ENCODE peak calls at places on chromosomes 2 and 18, in seven cellular contexts. V is thoracic aorta, R is PC-3, M is epithelial cell of proximal tubule, X is iris pigment epithelial cell, L is ELR, I is colonic mucosa. W is an unnamed sample.

GRCh38 chr2:26759845-26760244 is 4.2 kb upstream of the SLC35F6 start:
- DNase-seq in V (no peak), R (no peak), M (no peak), X (no peak), L (no peak), I (no peak), W (no peak)

GRCh38 chr2:230542751-230543150 is 126.8 kb downstream of the SP100 start:
- DNase-seq in V (no peak), R (no peak), M (no peak), X (peak; percentile 74), L (no peak), I (no peak), W (no peak)

GRCh38 chr18:54672846-54673475 is 81.9 kb downstream of the DYNAP start:
- DNase-seq in V (no peak), R (peak; percentile 84), M (no peak), X (peak; percentile 20), L (peak; percentile 19), I (peak; percentile 62), W (no peak)

GRCh38 chr2:179954026-179954425 is 53.1 kb downstream of the CWC22 start:
- DNase-seq in V (no peak), R (peak; percentile 78), M (no peak), X (no peak), L (no peak), I (no peak), W (no peak)

GRCh38 chr2:157056200-157056676 is 201.3 kb upstream of the GALNT5 start:
- DNase-seq in V (no peak), R (peak; percentile 61), M (no peak), X (peak; percentile 89), L (peak; percentile 77), I (no peak), W (peak; percentile 28)

GRCh38 chr2:122203523-122203922 is 448.1 kb downstream of the TSN start:
- DNase-seq in V (no peak), R (peak; percentile 82), M (peak; percentile 84), X (peak; percentile 50), L (peak; percentile 28), I (no peak), W (peak; percentile 51)

GRCh38 chr2:188346059-188346458 is 54.4 kb downstream of the GULP1 start:
- DNase-seq in V (no peak), R (no peak), M (no peak), X (no peak), L (no peak), I (no peak), W (no peak)

GRCh38 chr18:34650121-34650545 is 60.0 kb upstream of the DTNA start:
- DNase-seq in V (no peak), R (peak; percentile 62), M (no peak), X (peak; percentile 86), L (no peak), I (no peak), W (peak; percentile 23)

GRCh38 chr2:143296089-143296488 is 166.9 kb downstream of the ARHGAP15 start:
- DNase-seq in V (no peak), R (no peak), M (no peak), X (no peak), L (no peak), I (no peak), W (no peak)

GRCh38 chr18:79635127-79635726 is 44.4 kb upstream of the CTDP1 start:
- DNase-seq in V (no peak), R (no peak), M (no peak), X (no peak), L (no peak), I (no peak), W (no peak)

GRCh38 chr2:30880516-30880915 is 73.3 kb upstream of the CAPN13 start:
- DNase-seq in V (no peak), R (no peak), M (no peak), X (no peak), L (no peak), I (no peak), W (no peak)

GRCh38 chr2:55026202-55026601 is 24.0 kb downstream of the RTN4 start:
- DNase-seq in V (no peak), R (no peak), M (no peak), X (peak; percentile 68), L (no peak), I (no peak), W (no peak)

GRCh38 chr2:241980193-241980592 is 110.7 kb downstream of the RTP5 start:
- DNase-seq in V (no peak), R (no peak), M (no peak), X (no peak), L (no peak), I (no peak), W (no peak)

GRCh38 chr2:45763256-45763655 is 111.8 kb downstream of the PRKCE start:
- DNase-seq in V (no peak), R (no peak), M (no peak), X (peak; percentile 63), L (no peak), I (no peak), W (no peak)

GRCh38 chr2:85735691-85736090 is 18.1 kb upstream of the ATOH8 start:
- DNase-seq in V (no peak), R (no peak), M (no peak), X (no peak), L (no peak), I (no peak), W (no peak)

GRCh38 chr2:164014068-164014577 is 278.3 kb upstream of the FIGN start:
- DNase-seq in V (no peak), R (no peak), M (peak; percentile 68), X (peak; percentile 12), L (no peak), I (no peak), W (peak; percentile 64)

GRCh38 chr18:652131-652530 is 5.3 kb upstream of the TYMS start:
- DNase-seq in V (no peak), R (no peak), M (no peak), X (no peak), L (no peak), I (no peak), W (no peak)

GRCh38 chr2:64535024-64535423 is 10.9 kb downstream of the AFTPH start:
- DNase-seq in V (no peak), R (no peak), M (no peak), X (no peak), L (no peak), I (no peak), W (no peak)

GRCh38 chr18:74412106-74412880 is 44.8 kb downstream of the DIPK1C start:
- DNase-seq in V (no peak), R (no peak), M (no peak), X (no peak), L (no peak), I (no peak), W (no peak)

W was measured in kidney epithelial cell.